ENCODE peak calls at places on chromosomes 1 and 21, in five cellular contexts. E is Kasumi-1, O is dermis microvascular lymphatic vessel endothelial cell, Z is iris pigment epithelial cell, Y is psoas muscle. B is an unnamed sample.

GRCh38 chr1:15184445-15185103 is 31.0 kb downstream of the TMEM51 start:
- DNase-seq in E (no peak), O (no peak), Z (no peak), Y (no peak), B (no peak)

GRCh38 chr1:224884428-224884827 is 45.0 kb upstream of the DNAH14 start:
- DNase-seq in E (no peak), O (no peak), Z (peak), Y (no peak), B (no peak)

GRCh38 chr1:67171978-67172377 is 5.7 kb downstream of the IL23R start:
- DNase-seq in E (no peak), O (no peak), Z (no peak), Y (no peak), B (no peak)

GRCh38 chr1:210369425-210369824 is 40.7 kb downstream of the HHAT start:
- DNase-seq in E (no peak), O (no peak), Z (no peak), Y (no peak), B (no peak)

GRCh38 chr1:210372491-210372890 is 43.8 kb downstream of the HHAT start:
- DNase-seq in E (no peak), O (no peak), Z (no peak), Y (no peak), B (no peak)

GRCh38 chr1:161121042-161121441 is 3.1 kb downstream of the NIT1 start:
- DNase-seq in E (no peak), O (no peak), Z (no peak), Y (no peak), B (no peak)

GRCh38 chr21:45248893-45249381 is 38.8 kb downstream of the POFUT2 start:
- DNase-seq in E (no peak), O (no peak), Z (peak), Y (peak), B (no peak)

GRCh38 chr1:154342132-154342531 is 16.8 kb downstream of the ATP8B2 start:
- DNase-seq in E (no peak), O (no peak), Z (no peak), Y (no peak), B (no peak)

GRCh38 chr1:218874313-218874712 is 299.4 kb upstream of the LYPLAL1 start:
- DNase-seq in E (peak), O (no peak), Z (peak), Y (no peak), B (peak)

GRCh38 chr1:36572906-36573305 is 90.2 kb upstream of the CSF3R start:
- DNase-seq in E (no peak), O (no peak), Z (no peak), Y (no peak), B (no peak)

GRCh38 chr1:236523704-236524141 is at the start of gene LGALS8:
- DNase-seq in E (peak), O (peak), Z (peak), Y (peak), B (peak)

GRCh38 chr1:192489748-192490147 is 85.8 kb upstream of the RGS1 start:
- DNase-seq in E (peak), O (peak), Z (peak), Y (peak), B (peak)

GRCh38 chr1:70290248-70290647 is 64.3 kb downstream of the ANKRD13C start:
- DNase-seq in E (no peak), O (peak), Z (peak), Y (no peak), B (peak)

GRCh38 chr1:85587846-85588245 is 7.3 kb downstream of the CCN1 start:
- DNase-seq in E (no peak), O (no peak), Z (no peak), Y (no peak), B (no peak)

GRCh38 chr1:8213676-8214075 is 104.2 kb upstream of the SLC45A1 start:
- DNase-seq in E (no peak), O (no peak), Z (peak), Y (no peak), B (no peak)

GRCh38 chr1:235423214-235423652 is 56.0 kb downstream of the TBCE start:
- DNase-seq in E (peak), O (no peak), Z (no peak), Y (no peak), B (no peak)

GRCh38 chr1:13893456-13893855 is 193.5 kb downstream of the PRDM2 start:
- DNase-seq in E (no peak), O (no peak), Z (no peak), Y (no peak), B (no peak)

GRCh38 chr1:160244209-160244608 is 18.1 kb downstream of the DCAF8 start:
- DNase-seq in E (no peak), O (no peak), Z (peak), Y (no peak), B (no peak)

GRCh38 chr1:36508257-36508656 is 25.5 kb upstream of the CSF3R start:
- DNase-seq in E (no peak), O (no peak), Z (no peak), Y (no peak), B (no peak)

GRCh38 chr1:60245371-60245770 is 171.8 kb upstream of the C1orf87 start:
- DNase-seq in E (no peak), O (no peak), Z (no peak), Y (no peak), B (no peak)

GRCh38 chr1:207748737-207749528 is 2.9 kb upstream of the CD46 start:
- DNase-seq in E (no peak), O (no peak), Z (no peak), Y (no peak), B (no peak)

GRCh38 chr1:65232402-65233122 is 76.8 kb upstream of the DNAJC6 start:
- DNase-seq in E (no peak), O (no peak), Z (peak), Y (no peak), B (no peak)

GRCh38 chr1:145960468-145961108 is 2.8 kb upstream of the LIX1L start:
- DNase-seq in E (peak), O (no peak), Z (peak), Y (peak), B (peak)

GRCh38 chr1:106961671-106962070 is 94.8 kb upstream of the PRMT6 start:
- DNase-seq in E (no peak), O (no peak), Z (no peak), Y (no peak), B (no peak)

GRCh38 chr1:10941891-10942541 is 70.4 kb upstream of the TARDBP start:
- DNase-seq in E (peak), O (no peak), Z (peak), Y (peak), B (peak)

GRCh38 chr1:221335161-221336101 is 406.5 kb downstream of the DUSP10 start:
- DNase-seq in E (no peak), O (peak), Z (peak), Y (peak), B (peak)

GRCh38 chr1:152954436-152954835 is 7.4 kb downstream of the SPRR5 start:
- DNase-seq in E (no peak), O (no peak), Z (no peak), Y (no peak), B (peak)

GRCh38 chr1:109113787-109114568 is at the start of gene ELAPOR1:
- DNase-seq in E (no peak), O (no peak), Z (peak), Y (peak), B (no peak)

B was measured in HCEC 1CT.